ENCODE peak calls at places on chromosome 12, in six cellular contexts. B, X, W, N, C and I are unnamed samples.

GRCh38 chr12:27946396-27946795 is 26.1 kb downstream of the PTHLH start:
- DNase-seq in B (no peak), X (no peak), W (no peak), N (no peak), C (no peak), I (no peak)

GRCh38 chr12:124685689-124685993 is 118.2 kb upstream of the NCOR2 start:
- DNase-seq in B (no peak), X (no peak), W (no peak), N (no peak), C (no peak), I (peak; percentile 36)

GRCh38 chr12:95396849-95397498 is 77.0 kb upstream of the METAP2 start:
- DNase-seq in B (no peak), X (no peak), W (peak; percentile 81), N (no peak), C (no peak), I (no peak)

GRCh38 chr12:121494093-121494787 is 86.6 kb downstream of the KDM2B start:
- DNase-seq in B (peak; percentile 72), X (peak; percentile 68), W (peak; percentile 53), N (peak; percentile 33), C (peak; percentile 37), I (peak; percentile 47)

GRCh38 chr12:70443274-70443673 is 77.2 kb downstream of the KCNMB4 start:
- DNase-seq in B (no peak), X (no peak), W (no peak), N (no peak), C (no peak), I (no peak)

GRCh38 chr12:47080725-47081502 is 1.2 kb upstream of the AMIGO2 start:
- DNase-seq in B (peak; percentile 34), X (peak; percentile 66), W (no peak), N (no peak), C (no peak), I (peak; percentile 96)

GRCh38 chr12:6426882-6427671 is 17.7 kb upstream of the CD27 start:
- DNase-seq in B (no peak), X (peak; percentile 94), W (no peak), N (peak; percentile 68), C (no peak), I (no peak)

GRCh38 chr12:116385486-116386217 is 108.2 kb upstream of the MED13L start:
- DNase-seq in B (peak; percentile 73), X (no peak), W (no peak), N (no peak), C (no peak), I (peak; percentile 58)

GRCh38 chr12:49838973-49839633 is 3.8 kb downstream of the BCDIN3D start:
- DNase-seq in B (peak; percentile 34), X (no peak), W (peak; percentile 53), N (no peak), C (peak; percentile 65), I (peak; percentile 80)

GRCh38 chr12:127270193-127270592 is 996.8 kb upstream of the TMEM132C start:
- DNase-seq in B (no peak), X (no peak), W (no peak), N (no peak), C (no peak), I (no peak)

GRCh38 chr12:108854055-108854452 is 3.3 kb downstream of the SSH1 start:
- DNase-seq in B (peak; percentile 17), X (no peak), W (no peak), N (no peak), C (no peak), I (no peak)

GRCh38 chr12:123453165-123453564 is 4.8 kb upstream of the SNRNP35 start:
- DNase-seq in B (no peak), X (no peak), W (no peak), N (no peak), C (peak; percentile 37), I (no peak)

GRCh38 chr12:68481181-68481941 is 129.3 kb upstream of the RAP1B start:
- DNase-seq in B (no peak), X (no peak), W (no peak), N (no peak), C (no peak), I (no peak)

GRCh38 chr12:68455676-68456345 is 123.6 kb upstream of the MDM1 start:
- DNase-seq in B (no peak), X (no peak), W (no peak), N (no peak), C (peak; percentile 16), I (peak; percentile 45)

GRCh38 chr12:67474934-67475620 is 173.5 kb upstream of the DYRK2 start:
- DNase-seq in B (no peak), X (no peak), W (no peak), N (no peak), C (no peak), I (no peak)

GRCh38 chr12:124310785-124311184 is 15.9 kb downstream of the RFLNA start:
- DNase-seq in B (no peak), X (no peak), W (no peak), N (no peak), C (no peak), I (no peak)

GRCh38 chr12:69651922-69652321 is 41.2 kb upstream of the LRRC10 start:
- DNase-seq in B (no peak), X (no peak), W (no peak), N (no peak), C (no peak), I (no peak)

GRCh38 chr12:89391726-89392336 is 39.5 kb upstream of the DUSP6 start:
- DNase-seq in B (no peak), X (no peak), W (no peak), N (no peak), C (no peak), I (no peak)

GRCh38 chr12:116336542-116337065 is 59.1 kb upstream of the MED13L start:
- DNase-seq in B (no peak), X (peak; percentile 13), W (no peak), N (no peak), C (no peak), I (no peak)